ENCODE peak calls at places on chromosome 9, in ten cellular contexts. I is upper lobe of right lung, V is right atrium auricular region, J is colonic mucosa, K is body of pancreas, U is tibial nerve, L is gastrocnemius medialis, T is left ventricle myocardium inferior, D is H1, Q is brain microvascular endothelial cell. C is an unnamed sample.

GRCh38 chr9:130904070-130905044 is 7.7 kb upstream of the QRFP start:
- DNase-seq in I (no peak), V (no peak), J (no peak), K (no peak), U (no peak), L (no peak), T (no peak), D (no peak), Q (no peak), C (no peak)

GRCh38 chr9:20286969-20287368 is 335.3 kb downstream of the MLLT3 start:
- DNase-seq in I (no peak), V (no peak), J (no peak), K (no peak), U (no peak), L (no peak), T (no peak), D (no peak), Q (no peak), C (no peak)

GRCh38 chr9:79572032-79572890 is 496 bp downstream of the TLE4 start:
- DNase-seq in I (peak; percentile 83), V (no peak), J (peak; percentile 30), K (peak; percentile 51), U (no peak), L (peak; percentile 39), T (peak; percentile 32), D (no peak), Q (peak; percentile 36), C (peak; percentile 28)

GRCh38 chr9:131502781-131503625 is at the start of gene POMT1:
- DNase-seq in I (peak; percentile 95), V (peak; percentile 85), J (peak; percentile 87), K (peak; percentile 91), U (peak; percentile 66), L (peak; percentile 86), T (peak; percentile 88), D (peak; percentile 54), Q (peak; percentile 58), C (peak; percentile 93)

GRCh38 chr9:2087500-2088313 is 72.6 kb downstream of the SMARCA2 start:
- DNase-seq in I (no peak), V (no peak), J (no peak), K (no peak), U (no peak), L (no peak), T (no peak), D (no peak), Q (peak; percentile 43), C (peak; percentile 48)

GRCh38 chr9:114371986-114372917 is 15.5 kb downstream of the AKNA start:
- DNase-seq in I (peak; percentile 69), V (no peak), J (no peak), K (no peak), U (no peak), L (peak; percentile 39), T (no peak), D (no peak), Q (no peak), C (peak; percentile 40)

GRCh38 chr9:91119147-91119546 is 242.6 kb downstream of the AUH start:
- DNase-seq in I (no peak), V (no peak), J (no peak), K (no peak), U (no peak), L (no peak), T (no peak), D (no peak), Q (peak; percentile 31), C (no peak)

GRCh38 chr9:36815023-36815422 is 219.0 kb downstream of the PAX5 start:
- DNase-seq in I (no peak), V (no peak), J (no peak), K (no peak), U (no peak), L (no peak), T (no peak), D (no peak), Q (no peak), C (no peak)

GRCh38 chr9:137793196-137793841 is 84.3 kb upstream of the CACNA1B start:
- DNase-seq in I (peak; percentile 19), V (no peak), J (no peak), K (no peak), U (no peak), L (no peak), T (no peak), D (no peak), Q (no peak), C (no peak)

GRCh38 chr9:65405253-65405652 is 120.2 kb upstream of the FOXD4L5 start:
- DNase-seq in I (peak; percentile 30), V (no peak), J (no peak), K (no peak), U (no peak), L (no peak), T (no peak), D (no peak), Q (no peak), C (no peak)

GRCh38 chr9:36037580-36038169 is 962 bp downstream of the RECK start:
- DNase-seq in I (no peak), V (no peak), J (no peak), K (no peak), U (no peak), L (no peak), T (no peak), D (no peak), Q (no peak), C (no peak)

GRCh38 chr9:134680393-134681060 is 38.9 kb downstream of the COL5A1 start:
- DNase-seq in I (peak; percentile 43), V (no peak), J (no peak), K (no peak), U (no peak), L (no peak), T (no peak), D (no peak), Q (no peak), C (no peak)

GRCh38 chr9:133786371-133786753 is 48.2 kb upstream of the SARDH start:
- DNase-seq in I (no peak), V (no peak), J (no peak), K (no peak), U (no peak), L (no peak), T (no peak), D (no peak), Q (no peak), C (no peak)

GRCh38 chr9:132201139-132201538 is 39.3 kb downstream of the NTNG2 start:
- DNase-seq in I (peak; percentile 89), V (no peak), J (no peak), K (peak; percentile 71), U (no peak), L (no peak), T (no peak), D (no peak), Q (no peak), C (no peak)

GRCh38 chr9:5361326-5362005 is 21.8 kb upstream of the RLN1 start:
- DNase-seq in I (no peak), V (no peak), J (no peak), K (no peak), U (no peak), L (no peak), T (no peak), D (no peak), Q (no peak), C (no peak)

DNA sequence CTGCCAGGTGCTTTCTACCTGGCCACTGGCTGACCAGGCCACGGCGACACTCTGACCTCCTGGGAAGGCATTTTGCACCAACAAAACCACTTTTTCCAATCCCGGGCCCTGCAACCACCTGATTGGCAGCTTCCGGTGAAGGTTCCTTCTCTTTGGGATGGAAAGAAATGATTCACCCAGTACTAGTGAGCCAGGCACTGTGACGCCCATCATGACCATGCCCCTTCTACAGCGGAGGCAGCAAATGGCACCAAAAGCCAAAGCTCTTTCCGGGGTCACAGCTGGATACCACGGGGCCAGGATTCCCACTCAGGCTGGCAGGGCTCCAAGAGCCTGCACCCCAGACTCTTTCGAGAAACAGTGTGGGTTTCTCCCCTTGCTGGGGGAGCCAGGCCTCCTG is 4.7 kb downstream of the NOTCH1 start:
- DNase-seq in I (no peak), V (no peak), J (no peak), K (no peak), U (no peak), L (no peak), T (no peak), D (no peak), Q (no peak), C (no peak)
- H3K4me3 ChIP-seq in I (no peak overlapping the region), V (no peak overlapping the region), J (no peak overlapping the region), K (no peak overlapping the region), U (no peak overlapping the region), L (no peak overlapping the region), T (peak overlapping the region; percentile 98), D (no peak overlapping the region), Q (no peak overlapping the region), C (no peak overlapping the region)

DNA sequence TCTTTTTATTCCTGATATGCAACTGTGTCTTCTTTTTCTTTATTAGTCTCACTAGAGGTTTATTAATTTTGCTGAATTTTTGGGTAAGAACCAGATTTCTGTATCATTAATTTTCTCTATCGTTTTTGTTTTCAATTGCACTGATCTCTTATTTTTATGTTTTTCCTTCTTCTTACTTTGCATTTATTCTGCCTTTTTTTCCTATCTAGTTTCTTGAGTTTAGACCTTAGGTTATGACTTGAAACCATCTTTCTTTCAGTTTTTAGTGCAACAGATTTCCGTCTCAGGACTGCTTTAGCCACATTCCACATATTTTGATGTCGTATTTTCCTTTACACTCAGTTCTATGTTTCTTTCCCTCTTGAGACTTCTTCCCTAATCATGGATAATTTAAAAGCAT is 56.6 kb downstream of the IARS1 start:
- DNase-seq in I (no peak), V (no peak), J (no peak), K (no peak), U (no peak), L (no peak), T (no peak), D (no peak), Q (no peak), C (no peak)
- H3K36me3 ChIP-seq in I (peaks cover 73% of the 10 kb centered on the region), V (peaks cover 49% of the 10 kb centered on the region), J (peaks cover 15% of the 10 kb centered on the region), K (peaks cover 28% of the 10 kb centered on the region), U (peaks cover 80% of the 10 kb centered on the region), L (no peaks in the 10 kb centered on the region), T (peaks cover 81% of the 10 kb centered on the region), D (peaks cover 35% of the 10 kb centered on the region), Q (peaks cover 73% of the 10 kb centered on the region), C (peaks cover 12% of the 10 kb centered on the region)

DNA sequence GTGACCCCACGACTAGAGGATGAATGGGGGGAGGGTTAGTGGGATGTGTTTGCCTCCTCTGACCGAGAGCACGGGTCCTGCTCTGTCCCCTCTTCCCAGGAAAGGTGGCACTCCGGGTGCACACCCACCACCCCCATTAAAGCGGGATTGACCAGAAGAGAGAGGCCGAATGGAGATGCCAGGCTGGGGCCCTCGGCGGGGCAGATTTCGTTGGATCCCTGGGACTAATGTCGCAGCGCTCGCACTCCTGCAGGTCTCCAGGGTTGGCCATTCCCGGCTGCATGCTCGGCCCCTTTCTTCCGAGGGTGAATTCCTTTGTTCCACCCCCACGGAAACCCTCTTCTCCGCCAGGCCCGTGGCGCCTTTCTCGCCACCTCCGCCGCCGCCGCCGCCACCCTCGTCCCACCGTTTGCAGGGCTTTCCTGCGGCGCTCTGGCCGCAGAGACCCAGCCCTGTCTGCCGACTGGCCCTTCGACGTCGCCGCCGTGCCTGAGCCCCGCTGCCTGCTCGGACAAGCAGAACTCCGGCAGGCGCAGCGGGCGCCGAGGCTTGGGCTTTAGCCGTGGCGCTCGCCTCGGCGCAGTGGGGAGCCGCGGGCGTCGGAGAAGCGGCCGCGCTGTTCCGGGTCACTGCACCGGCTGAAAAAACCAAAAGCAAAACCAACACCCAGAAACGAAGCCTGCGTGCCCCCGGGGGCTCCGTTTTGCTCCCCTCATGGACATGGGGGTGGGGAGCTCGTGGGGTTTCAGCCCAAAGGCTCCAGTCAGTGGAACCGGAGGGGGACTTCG is 11.8 kb downstream of the LMX1B start:
- DNase-seq in I (no peak), V (no peak), J (no peak), K (no peak), U (no peak), L (no peak), T (no peak), D (no peak), Q (no peak), C (no peak)
- H3K4me3 ChIP-seq in I (peak overlapping the region; percentile 46), V (no peak overlapping the region), J (peak overlapping the region; percentile 17), K (no peak overlapping the region), U (peak overlapping the region; percentile 49), L (peak overlapping the region; percentile 32), T (peak overlapping the region; percentile 59), D (peak overlapping the region; percentile 29), Q (no peak overlapping the region), C (peak overlapping the region; percentile 16)

GRCh38 chr9:92722386-92723298 is 42.0 kb downstream of the BICD2 start:
- DNase-seq in I (no peak), V (peak; percentile 53), J (no peak), K (no peak), U (peak; percentile 3), L (no peak), T (no peak), D (no peak), Q (no peak), C (no peak)
- H3K36me3 ChIP-seq in I (peaks cover 51% of the 10 kb centered on the region), V (peaks cover 53% of the 10 kb centered on the region), J (peaks cover 8% of the 10 kb centered on the region), K (peaks cover 34% of the 10 kb centered on the region), U (peaks cover 73% of the 10 kb centered on the region), L (no peaks in the 10 kb centered on the region), T (peaks cover 54% of the 10 kb centered on the region), D (peaks cover 33% of the 10 kb centered on the region), Q (peaks cover 46% of the 10 kb centered on the region), C (peaks cover 8% of the 10 kb centered on the region)

C was measured in small intestine.